ENCODE peak calls at places on chromosomes 2 and 18, in five cellular contexts. One of them, this sample, is unnamed.
A peak's percentile ranks its signal among the peaks of the same experiment; 100 is the strongest.

GRCh38 chr2:137677466-137677865 is 286.8 kb upstream of the HNMT start:
- DNase-seq in breast epithelium: no peak
- DNase-seq in GM23338: peak; percentile 22
- DNase-seq in HCT116: no peak
- DNase-seq in esophagus muscularis mucosa: no peak
- DNase-seq in this sample: no peak

GRCh38 chr2:86825020-86825727 is 34.5 kb upstream of the CD8A start:
- DNase-seq in HCT116: no peak
- DNase-seq in breast epithelium: no peak
- DNase-seq in esophagus muscularis mucosa: no peak
- DNase-seq in GM23338: no peak
- DNase-seq in this sample: no peak

GRCh38 chr2:6789559-6790138 is 76.1 kb downstream of the CMPK2 start:
- DNase-seq in breast epithelium: no peak
- DNase-seq in GM23338: no peak
- DNase-seq in HCT116: no peak
- DNase-seq in esophagus muscularis mucosa: no peak
- DNase-seq in this sample: no peak

GRCh38 chr2:186486651-186487647 is 889 bp downstream of the ZC3H15 start:
- DNase-seq in breast epithelium: no peak
- DNase-seq in HCT116: no peak
- DNase-seq in GM23338: no peak
- DNase-seq in esophagus muscularis mucosa: no peak
- DNase-seq in this sample: no peak

GRCh38 chr2:240301256-240301795 is 134.1 kb upstream of the GPC1 start:
- DNase-seq in HCT116: no peak
- DNase-seq in GM23338: no peak
- DNase-seq in breast epithelium: peak; percentile 27
- DNase-seq in esophagus muscularis mucosa: no peak
- DNase-seq in this sample: no peak

GRCh38 chr2:44130441-44130840 is 38.2 kb upstream of the PPM1B start:
- DNase-seq in esophagus muscularis mucosa: no peak
- DNase-seq in HCT116: no peak
- DNase-seq in breast epithelium: no peak
- DNase-seq in GM23338: no peak
- DNase-seq in this sample: peak; percentile 16

GRCh38 chr2:111121873-111122630 is 1.3 kb downstream of the BCL2L11 start:
- DNase-seq in HCT116: peak; percentile 73
- DNase-seq in breast epithelium: peak; percentile 77
- DNase-seq in GM23338: peak; percentile 93
- DNase-seq in esophagus muscularis mucosa: no peak
- DNase-seq in this sample: no peak

GRCh38 chr18:41226186-41226585 is 728.8 kb upstream of the PIK3C3 start:
- DNase-seq in GM23338: no peak
- DNase-seq in esophagus muscularis mucosa: no peak
- DNase-seq in breast epithelium: no peak
- DNase-seq in HCT116: no peak
- DNase-seq in this sample: no peak

GRCh38 chr2:241870611-241871537 is 1.3 kb downstream of the RTP5 start:
- DNase-seq in esophagus muscularis mucosa: no peak
- DNase-seq in GM23338: no peak
- DNase-seq in HCT116: no peak
- DNase-seq in breast epithelium: no peak
- DNase-seq in this sample: no peak

GRCh38 chr2:135255208-135255607 is 203.1 kb downstream of the RAB3GAP1 start:
- DNase-seq in esophagus muscularis mucosa: no peak
- DNase-seq in GM23338: no peak
- DNase-seq in breast epithelium: no peak
- DNase-seq in HCT116: no peak
- DNase-seq in this sample: no peak

GRCh38 chr2:1868683-1869141 is 124.4 kb upstream of the PXDN start:
- DNase-seq in breast epithelium: no peak
- DNase-seq in HCT116: no peak
- DNase-seq in GM23338: peak; percentile 51
- DNase-seq in esophagus muscularis mucosa: no peak
- DNase-seq in this sample: no peak

GRCh38 chr2:97926936-97927335 is 68.8 kb downstream of the TMEM131 start:
- DNase-seq in breast epithelium: no peak
- DNase-seq in HCT116: no peak
- DNase-seq in esophagus muscularis mucosa: no peak
- DNase-seq in GM23338: no peak
- DNase-seq in this sample: no peak

GRCh38 chr18:48750485-48751175 is 200.1 kb downstream of the SMAD7 start:
- DNase-seq in HCT116: no peak
- DNase-seq in breast epithelium: no peak
- DNase-seq in GM23338: no peak
- DNase-seq in esophagus muscularis mucosa: no peak
- DNase-seq in this sample: no peak

GRCh38 chr2:124798551-124798950 is 773.5 kb downstream of the CNTNAP5 start:
- DNase-seq in GM23338: no peak
- DNase-seq in esophagus muscularis mucosa: no peak
- DNase-seq in breast epithelium: no peak
- DNase-seq in HCT116: no peak
- DNase-seq in this sample: no peak

GRCh38 chr18:24212939-24213338 is 74.1 kb downstream of the CABYR start:
- DNase-seq in esophagus muscularis mucosa: no peak
- DNase-seq in breast epithelium: no peak
- DNase-seq in HCT116: peak; percentile 94
- DNase-seq in GM23338: no peak
- DNase-seq in this sample: no peak

GRCh38 chr2:26189751-26190150 is 16.9 kb downstream of the GAREM2 start:
- DNase-seq in esophagus muscularis mucosa: no peak
- DNase-seq in breast epithelium: no peak
- DNase-seq in HCT116: no peak
- DNase-seq in GM23338: no peak
- DNase-seq in this sample: no peak

GRCh38 chr2:40535891-40536290 is 84.0 kb upstream of the SLC8A1 start:
- DNase-seq in HCT116: no peak
- DNase-seq in GM23338: no peak
- DNase-seq in esophagus muscularis mucosa: no peak
- DNase-seq in breast epithelium: no peak
- DNase-seq in this sample: no peak

GRCh38 chr2:67729474-67729873 is 332.3 kb downstream of the ETAA1 start:
- DNase-seq in GM23338: no peak
- DNase-seq in breast epithelium: no peak
- DNase-seq in esophagus muscularis mucosa: no peak
- DNase-seq in HCT116: no peak
- DNase-seq in this sample: no peak

GRCh38 chr2:228433706-228434105 is 252.2 kb upstream of the SPHKAP start:
- DNase-seq in HCT116: no peak
- DNase-seq in esophagus muscularis mucosa: no peak
- DNase-seq in breast epithelium: no peak
- DNase-seq in GM23338: no peak
- DNase-seq in this sample: no peak

GRCh38 chr18:11561293-11561692 is 48.1 kb upstream of the SLC35G4 start:
- DNase-seq in breast epithelium: no peak
- DNase-seq in HCT116: no peak
- DNase-seq in esophagus muscularis mucosa: peak; percentile 39
- DNase-seq in GM23338: no peak
- DNase-seq in this sample: no peak

GRCh38 chr2:88144914-88145497 is 17.1 kb upstream of the FABP1 start:
- DNase-seq in HCT116: no peak
- DNase-seq in esophagus muscularis mucosa: no peak
- DNase-seq in GM23338: no peak
- DNase-seq in breast epithelium: no peak
- DNase-seq in this sample: no peak

GRCh38 chr2:168583064-168583709 is 127.1 kb downstream of the CERS6 start:
- DNase-seq in breast epithelium: no peak
- DNase-seq in esophagus muscularis mucosa: no peak
- DNase-seq in HCT116: no peak
- DNase-seq in GM23338: no peak
- DNase-seq in this sample: no peak

GRCh38 chr2:217980591-217980990 is 22.2 kb downstream of the TNS1 start:
- DNase-seq in HCT116: no peak
- DNase-seq in esophagus muscularis mucosa: no peak
- DNase-seq in GM23338: no peak
- DNase-seq in breast epithelium: no peak
- DNase-seq in this sample: no peak

GRCh38 chr2:25276569-25277465 is 64.9 kb downstream of the DNMT3A start:
- DNase-seq in GM23338: peak; percentile 85
- DNase-seq in esophagus muscularis mucosa: no peak
- DNase-seq in HCT116: no peak
- DNase-seq in breast epithelium: no peak
- DNase-seq in this sample: no peak

GRCh38 chr2:131517106-131517831 is 10.4 kb upstream of the CCDC74A start:
- DNase-seq in esophagus muscularis mucosa: no peak
- DNase-seq in breast epithelium: no peak
- DNase-seq in HCT116: no peak
- DNase-seq in GM23338: no peak
- DNase-seq in this sample: no peak

GRCh38 chr2:203484266-203485112 is 50.6 kb downstream of the RAPH1 start:
- DNase-seq in HCT116: no peak
- DNase-seq in esophagus muscularis mucosa: no peak
- DNase-seq in breast epithelium: no peak
- DNase-seq in GM23338: peak; percentile 57
- DNase-seq in this sample: no peak

GRCh38 chr2:172049721-172050120 is 35.6 kb upstream of the DLX1 start:
- DNase-seq in breast epithelium: no peak
- DNase-seq in GM23338: no peak
- DNase-seq in HCT116: no peak
- DNase-seq in esophagus muscularis mucosa: no peak
- DNase-seq in this sample: no peak

GRCh38 chr2:25339791-25340339 is 1.9 kb downstream of the DNMT3A start:
- DNase-seq in HCT116: no peak
- DNase-seq in esophagus muscularis mucosa: no peak
- DNase-seq in GM23338: peak; percentile 72
- DNase-seq in breast epithelium: no peak
- DNase-seq in this sample: no peak

GRCh38 chr2:124649001-124649400 is 623.9 kb downstream of the CNTNAP5 start:
- DNase-seq in HCT116: no peak
- DNase-seq in esophagus muscularis mucosa: no peak
- DNase-seq in breast epithelium: no peak
- DNase-seq in GM23338: no peak
- DNase-seq in this sample: no peak

GRCh38 chr18:71450258-71450657 is 1093.9 kb downstream of the CBLN2 start:
- DNase-seq in GM23338: no peak
- DNase-seq in esophagus muscularis mucosa: no peak
- DNase-seq in breast epithelium: no peak
- DNase-seq in HCT116: no peak
- DNase-seq in this sample: no peak

GRCh38 chr2:5696351-5696740 is 4.2 kb downstream of the SOX11 start:
- DNase-seq in breast epithelium: no peak
- DNase-seq in GM23338: peak; percentile 46
- DNase-seq in esophagus muscularis mucosa: peak; percentile 19
- DNase-seq in HCT116: no peak
- DNase-seq in this sample: no peak

GRCh38 chr2:160324161-160324768 is 124.2 kb upstream of the ITGB6 start:
- DNase-seq in esophagus muscularis mucosa: no peak
- DNase-seq in GM23338: peak; percentile 61
- DNase-seq in HCT116: peak; percentile 26
- DNase-seq in breast epithelium: no peak
- DNase-seq in this sample: no peak

GRCh38 chr2:168670478-168670877 is 132.0 kb upstream of the NOSTRIN start:
- DNase-seq in GM23338: no peak
- DNase-seq in breast epithelium: no peak
- DNase-seq in esophagus muscularis mucosa: no peak
- DNase-seq in HCT116: no peak
- DNase-seq in this sample: no peak

GRCh38 chr2:104438481-104438880 is 415.4 kb upstream of the POU3F3 start:
- DNase-seq in GM23338: no peak
- DNase-seq in HCT116: no peak
- DNase-seq in breast epithelium: no peak
- DNase-seq in esophagus muscularis mucosa: no peak
- DNase-seq in this sample: no peak

GRCh38 chr18:10524507-10525425 is 1.1 kb upstream of the NAPG start:
- DNase-seq in breast epithelium: no peak
- DNase-seq in esophagus muscularis mucosa: no peak
- DNase-seq in HCT116: no peak
- DNase-seq in GM23338: no peak
- DNase-seq in this sample: no peak
- TF ChIP-seq POLR2AphosphoS5 in breast epithelium: no peak
- TF ChIP-seq POLR2AphosphoS5 in esophagus muscularis mucosa: no peak
- TF ChIP-seq POLR2AphosphoS5 in HCT116: no peak
- TF ChIP-seq POLR2AphosphoS5 in GM23338: no peak
- TF ChIP-seq POLR2AphosphoS5 in this sample: no peak

GRCh38 chr2:9497017-9497416 is 22.7 kb downstream of the IAH1 start:
- DNase-seq in HCT116: no peak
- DNase-seq in GM23338: no peak
- DNase-seq in breast epithelium: no peak
- DNase-seq in esophagus muscularis mucosa: no peak
- DNase-seq in this sample: no peak

GRCh38 chr2:9494096-9494495 is 19.7 kb downstream of the IAH1 start:
- DNase-seq in GM23338: no peak
- DNase-seq in esophagus muscularis mucosa: no peak
- DNase-seq in breast epithelium: no peak
- DNase-seq in HCT116: no peak
- DNase-seq in this sample: no peak

GRCh38 chr2:9493478-9493877 is 19.1 kb downstream of the IAH1 start:
- DNase-seq in breast epithelium: no peak
- DNase-seq in esophagus muscularis mucosa: no peak
- DNase-seq in HCT116: no peak
- DNase-seq in GM23338: no peak
- DNase-seq in this sample: no peak

GRCh38 chr2:9492927-9493326 is 18.6 kb downstream of the IAH1 start:
- DNase-seq in HCT116: no peak
- DNase-seq in esophagus muscularis mucosa: no peak
- DNase-seq in breast epithelium: no peak
- DNase-seq in GM23338: no peak
- DNase-seq in this sample: no peak

GRCh38 chr2:9498210-9498609 is 23.9 kb downstream of the IAH1 start:
- DNase-seq in esophagus muscularis mucosa: peak; percentile 1
- DNase-seq in HCT116: no peak
- DNase-seq in GM23338: no peak
- DNase-seq in breast epithelium: no peak
- DNase-seq in this sample: no peak
- TF ChIP-seq POLR2AphosphoS5 in esophagus muscularis mucosa: no peak
- TF ChIP-seq POLR2AphosphoS5 in HCT116: no peak
- TF ChIP-seq POLR2AphosphoS5 in GM23338: no peak
- TF ChIP-seq POLR2AphosphoS5 in breast epithelium: no peak
- TF ChIP-seq POLR2AphosphoS5 in this sample: no peak

GRCh38 chr2:215836881-215837280 is 176.5 kb downstream of the MREG start:
- DNase-seq in breast epithelium: no peak
- DNase-seq in GM23338: no peak
- DNase-seq in esophagus muscularis mucosa: no peak
- DNase-seq in HCT116: no peak
- DNase-seq in this sample: no peak

GRCh38 chr2:215835641-215836040 is 177.7 kb downstream of the MREG start:
- DNase-seq in esophagus muscularis mucosa: no peak
- DNase-seq in breast epithelium: no peak
- DNase-seq in GM23338: no peak
- DNase-seq in HCT116: no peak
- DNase-seq in this sample: no peak

GRCh38 chr2:215831296-215831913 is 181.9 kb downstream of the MREG start:
- DNase-seq in HCT116: no peak
- DNase-seq in GM23338: no peak
- DNase-seq in breast epithelium: no peak
- DNase-seq in esophagus muscularis mucosa: peak; percentile 91
- DNase-seq in this sample: no peak

GRCh38 chr2:215832791-215833190 is 180.6 kb downstream of the MREG start:
- DNase-seq in esophagus muscularis mucosa: peak; percentile 83
- DNase-seq in HCT116: no peak
- DNase-seq in GM23338: no peak
- DNase-seq in breast epithelium: no peak
- DNase-seq in this sample: no peak

GRCh38 chr2:215833531-215834162 is 179.7 kb downstream of the MREG start:
- DNase-seq in breast epithelium: no peak
- DNase-seq in esophagus muscularis mucosa: peak; percentile 24
- DNase-seq in HCT116: peak; percentile 8
- DNase-seq in GM23338: peak; percentile 40
- DNase-seq in this sample: no peak
- TF ChIP-seq POLR2AphosphoS5 in breast epithelium: no peak
- TF ChIP-seq POLR2AphosphoS5 in esophagus muscularis mucosa: no peak
- TF ChIP-seq POLR2AphosphoS5 in HCT116: no peak
- TF ChIP-seq POLR2AphosphoS5 in GM23338: no peak
- TF ChIP-seq POLR2AphosphoS5 in this sample: no peak

GRCh38 chr2:120825370-120826259 is 89.9 kb downstream of the GLI2 start:
- DNase-seq in GM23338: no peak
- DNase-seq in HCT116: no peak
- DNase-seq in breast epithelium: no peak
- DNase-seq in esophagus muscularis mucosa: no peak
- DNase-seq in this sample: no peak
- TF ChIP-seq POLR2AphosphoS5 in GM23338: no peak
- TF ChIP-seq POLR2AphosphoS5 in HCT116: no peak
- TF ChIP-seq POLR2AphosphoS5 in breast epithelium: no peak
- TF ChIP-seq POLR2AphosphoS5 in esophagus muscularis mucosa: peak; percentile 44
- TF ChIP-seq POLR2AphosphoS5 in this sample: no peak

This sample was measured in SK-N-MC.